ENCODE peak calls at places on chromosomes 5 and 9, in five cellular contexts. One of them, this sample, is unnamed.

GRCh38 chr9:86163503-86163902 is 64.1 kb upstream of the GOLM1 start:
- DNase-seq in SK-N-SH: no peak
- DNase-seq in HCT116: no peak
- DNase-seq in A549: no peak
- DNase-seq in GM12878: no peak
- DNase-seq in this sample: no peak

GRCh38 chr5:57577432-57578175 is 95.0 kb upstream of the ACTBL2 start:
- DNase-seq in SK-N-SH: no peak
- DNase-seq in A549: no peak
- DNase-seq in GM12878: no peak
- DNase-seq in HCT116: no peak
- DNase-seq in this sample: no peak

GRCh38 chr9:129838707-129839259 is 3.5 kb downstream of the USP20 start:
- DNase-seq in A549: no peak
- DNase-seq in GM12878: no peak
- DNase-seq in HCT116: no peak
- DNase-seq in SK-N-SH: no peak
- DNase-seq in this sample: no peak

GRCh38 chr9:131823701-131824146 is 83.8 kb upstream of the RAPGEF1 start:
- DNase-seq in SK-N-SH: no peak
- DNase-seq in GM12878: no peak
- DNase-seq in A549: no peak
- DNase-seq in HCT116: no peak
- DNase-seq in this sample: no peak

GRCh38 chr5:141681695-141682641 is at the start of gene ARAP3:
- DNase-seq in HCT116: peak; percentile 40
- DNase-seq in GM12878: no peak
- DNase-seq in SK-N-SH: peak; percentile 91
- DNase-seq in A549: peak; percentile 69
- DNase-seq in this sample: peak; percentile 85

GRCh38 chr9:34744295-34745221 is 34.6 kb upstream of the CCL21 start:
- DNase-seq in A549: no peak
- DNase-seq in HCT116: peak; percentile 35
- DNase-seq in GM12878: no peak
- DNase-seq in SK-N-SH: no peak
- DNase-seq in this sample: no peak

GRCh38 chr9:105385372-105385985 is 62.4 kb upstream of the FSD1L start:
- DNase-seq in HCT116: no peak
- DNase-seq in A549: no peak
- DNase-seq in SK-N-SH: no peak
- DNase-seq in GM12878: peak; percentile 27
- DNase-seq in this sample: peak; percentile 27

GRCh38 chr5:93433422-93433821 is 147.6 kb downstream of the NR2F1-AS1 start:
- DNase-seq in SK-N-SH: no peak
- DNase-seq in GM12878: no peak
- DNase-seq in A549: no peak
- DNase-seq in HCT116: no peak
- DNase-seq in this sample: no peak

GRCh38 chr5:149380466-149381121 is 1.5 kb upstream of the IL17B start:
- DNase-seq in HCT116: no peak
- DNase-seq in SK-N-SH: no peak
- DNase-seq in A549: no peak
- DNase-seq in GM12878: no peak
- DNase-seq in this sample: no peak

GRCh38 chr9:104027295-104027694 is 66.8 kb upstream of the SMC2 start:
- DNase-seq in HCT116: no peak
- DNase-seq in GM12878: peak; percentile 7
- DNase-seq in A549: no peak
- DNase-seq in SK-N-SH: no peak
- DNase-seq in this sample: no peak

GRCh38 chr5:123091988-123092583 is 3.0 kb downstream of the PRDM6 start:
- DNase-seq in HCT116: no peak
- DNase-seq in A549: no peak
- DNase-seq in SK-N-SH: no peak
- DNase-seq in GM12878: no peak
- DNase-seq in this sample: no peak

GRCh38 chr5:34751807-34752736 is 86.9 kb upstream of the TTC23L start:
- DNase-seq in GM12878: no peak
- DNase-seq in SK-N-SH: no peak
- DNase-seq in HCT116: no peak
- DNase-seq in A549: no peak
- DNase-seq in this sample: peak; percentile 44

GRCh38 chr5:95845401-95845800 is 22.9 kb upstream of the GLRX start:
- DNase-seq in A549: no peak
- DNase-seq in GM12878: no peak
- DNase-seq in SK-N-SH: no peak
- DNase-seq in HCT116: no peak
- DNase-seq in this sample: no peak

GRCh38 chr5:73448072-73448432 is 525 bp downstream of the FOXD1 start:
- DNase-seq in A549: no peak
- DNase-seq in HCT116: no peak
- DNase-seq in SK-N-SH: peak; percentile 57
- DNase-seq in GM12878: no peak
- DNase-seq in this sample: peak; percentile 51

GRCh38 chr5:73446631-73447233 is 1.8 kb downstream of the FOXD1 start:
- DNase-seq in HCT116: no peak
- DNase-seq in A549: no peak
- DNase-seq in SK-N-SH: no peak
- DNase-seq in GM12878: no peak
- DNase-seq in this sample: peak; percentile 52

GRCh38 chr5:73448451-73449136 is at the start of gene FOXD1:
- DNase-seq in GM12878: no peak
- DNase-seq in HCT116: peak; percentile 92
- DNase-seq in SK-N-SH: peak; percentile 80
- DNase-seq in A549: peak; percentile 77
- DNase-seq in this sample: peak; percentile 91

GRCh38 chr5:73445708-73446630 is 2.6 kb downstream of the FOXD1 start:
- DNase-seq in SK-N-SH: no peak
- DNase-seq in HCT116: no peak
- DNase-seq in GM12878: no peak
- DNase-seq in A549: no peak
- DNase-seq in this sample: no peak

GRCh38 chr5:73447234-73448071 is 1.1 kb downstream of the FOXD1 start:
- DNase-seq in A549: no peak
- DNase-seq in HCT116: no peak
- DNase-seq in SK-N-SH: peak; percentile 77
- DNase-seq in GM12878: no peak
- DNase-seq in this sample: peak; percentile 66
- TF ChIP-seq REST in A549: no peak
- TF ChIP-seq REST in HCT116: no peak
- TF ChIP-seq REST in SK-N-SH: no peak
- TF ChIP-seq REST in GM12878: no peak
- TF ChIP-seq REST in this sample: no peak

GRCh38 chr5:2286250-2286649 is 403.5 kb upstream of the IRX4 start:
- DNase-seq in HCT116: no peak
- DNase-seq in SK-N-SH: no peak
- DNase-seq in GM12878: no peak
- DNase-seq in A549: no peak
- DNase-seq in this sample: no peak
- TF ChIP-seq CTCF in HCT116: no peak
- TF ChIP-seq CTCF in SK-N-SH: no peak
- TF ChIP-seq CTCF in GM12878: no peak
- TF ChIP-seq CTCF in A549: no peak
- TF ChIP-seq CTCF in this sample: no peak

DNA sequence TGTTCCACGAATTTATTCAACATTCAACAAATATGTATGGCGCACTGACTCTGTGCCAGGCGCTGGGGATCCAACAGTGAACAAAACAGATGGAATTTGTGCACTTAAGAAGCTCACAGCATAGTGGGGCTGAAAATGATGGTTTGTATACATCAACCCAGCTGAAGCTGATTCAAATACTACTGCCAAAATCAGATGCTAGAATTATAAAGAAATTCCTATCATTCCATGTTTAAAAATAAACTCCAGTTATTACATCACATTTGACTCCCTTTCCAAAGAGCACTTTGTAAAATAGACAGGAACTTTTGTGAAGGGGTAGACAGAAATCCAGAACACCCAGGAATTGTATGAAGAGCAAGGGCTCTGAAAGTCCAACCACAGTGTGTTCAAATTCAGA is 54.1 kb downstream of the ZNF608 start:
- DNase-seq in SK-N-SH: no peak
- DNase-seq in A549: no peak
- DNase-seq in HCT116: no peak
- DNase-seq in GM12878: no peak
- DNase-seq in this sample: no peak
- TF ChIP-seq REST in SK-N-SH: no peak
- TF ChIP-seq REST in A549: no peak
- TF ChIP-seq REST in HCT116: no peak
- TF ChIP-seq REST in GM12878: no peak
- TF ChIP-seq REST in this sample: no peak

DNA sequence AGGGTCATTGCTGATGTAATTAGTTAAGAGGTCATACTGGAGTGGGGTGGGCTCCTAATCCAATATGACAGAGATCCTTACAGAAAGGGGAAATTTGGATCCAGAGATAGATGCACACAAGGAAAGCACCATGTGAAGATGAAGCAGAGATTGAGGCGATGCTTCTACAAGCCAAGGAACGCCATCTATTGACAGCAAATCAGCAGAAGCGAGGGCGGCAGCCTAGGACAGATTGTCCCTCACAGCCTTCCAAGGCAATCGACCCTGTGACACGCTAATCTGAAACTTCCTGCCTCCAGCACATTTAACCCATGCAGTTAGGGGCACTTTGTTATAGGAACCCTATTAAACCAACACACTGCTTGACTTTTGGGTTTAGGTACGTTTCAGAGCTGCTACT is 285.1 kb upstream of the DAP start:
- DNase-seq in GM12878: no peak
- DNase-seq in SK-N-SH: no peak
- DNase-seq in HCT116: no peak
- DNase-seq in A549: no peak
- DNase-seq in this sample: peak; percentile 43
- TF ChIP-seq CTCF in GM12878: peak; percentile 61
- TF ChIP-seq CTCF in SK-N-SH: peak; percentile 9
- TF ChIP-seq CTCF in HCT116: no peak
- TF ChIP-seq CTCF in A549: peak; percentile 21
- TF ChIP-seq CTCF in this sample: peak; percentile 78

GRCh38 chr9:135158572-135158937 is 71.1 kb downstream of the OLFM1 start:
- DNase-seq in SK-N-SH: no peak
- DNase-seq in GM12878: no peak
- DNase-seq in A549: no peak
- DNase-seq in HCT116: no peak
- DNase-seq in this sample: no peak
- TF ChIP-seq REST in SK-N-SH: no peak
- TF ChIP-seq REST in GM12878: no peak
- TF ChIP-seq REST in A549: no peak
- TF ChIP-seq REST in HCT116: no peak
- TF ChIP-seq REST in this sample: no peak

DNA sequence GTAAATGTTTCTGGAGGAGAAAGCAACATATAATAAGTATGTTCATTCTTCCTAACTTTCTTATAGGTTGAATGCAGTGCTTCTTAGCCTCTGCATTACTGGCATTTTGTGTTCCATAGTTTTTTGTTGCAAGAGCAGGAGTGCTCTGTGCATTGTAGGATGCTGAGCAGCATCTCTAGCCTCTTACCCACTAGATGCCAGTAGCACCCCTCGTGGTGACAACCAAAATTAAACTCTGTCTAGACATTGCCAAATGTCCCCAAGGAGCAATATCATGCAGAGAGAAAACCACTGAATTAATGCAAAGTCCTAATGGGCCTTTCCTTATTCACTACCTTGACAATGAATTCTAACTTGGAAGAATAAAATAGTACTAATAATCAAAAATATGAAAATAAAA is 147.0 kb downstream of the GLIS3 start:
- DNase-seq in SK-N-SH: no peak
- DNase-seq in GM12878: no peak
- DNase-seq in HCT116: no peak
- DNase-seq in A549: no peak
- DNase-seq in this sample: no peak
- TF ChIP-seq CTCF in SK-N-SH: peak; percentile 12
- TF ChIP-seq CTCF in GM12878: no peak
- TF ChIP-seq CTCF in HCT116: peak; percentile 6
- TF ChIP-seq CTCF in A549: peak; percentile 24
- TF ChIP-seq CTCF in this sample: no peak

GRCh38 chr9:116156621-116157314 is 3.2 kb downstream of the PAPPA start:
- DNase-seq in HCT116: no peak
- DNase-seq in GM12878: no peak
- DNase-seq in SK-N-SH: peak; percentile 44
- DNase-seq in A549: peak; percentile 72
- DNase-seq in this sample: peak; percentile 74
- TF ChIP-seq REST in HCT116: no peak
- TF ChIP-seq REST in GM12878: no peak
- TF ChIP-seq REST in SK-N-SH: no peak
- TF ChIP-seq REST in A549: no peak
- TF ChIP-seq REST in this sample: no peak

GRCh38 chr9:117869287-117869686 is 165.1 kb downstream of the TLR4 start:
- DNase-seq in A549: no peak
- DNase-seq in SK-N-SH: no peak
- DNase-seq in HCT116: no peak
- DNase-seq in GM12878: no peak
- DNase-seq in this sample: no peak
- TF ChIP-seq CTCF in A549: no peak
- TF ChIP-seq CTCF in SK-N-SH: no peak
- TF ChIP-seq CTCF in HCT116: no peak
- TF ChIP-seq CTCF in GM12878: peak; percentile 28
- TF ChIP-seq CTCF in this sample: peak; percentile 54

GRCh38 chr9:85108806-85109205 is 439.3 kb downstream of the NTRK2 start:
- DNase-seq in SK-N-SH: no peak
- DNase-seq in HCT116: no peak
- DNase-seq in GM12878: no peak
- DNase-seq in A549: no peak
- DNase-seq in this sample: no peak
- TF ChIP-seq REST in SK-N-SH: no peak
- TF ChIP-seq REST in HCT116: no peak
- TF ChIP-seq REST in GM12878: no peak
- TF ChIP-seq REST in A549: no peak
- TF ChIP-seq REST in this sample: no peak

GRCh38 chr5:145678255-145678654 is 156.9 kb downstream of the PRELID2 start:
- DNase-seq in HCT116: no peak
- DNase-seq in SK-N-SH: no peak
- DNase-seq in A549: no peak
- DNase-seq in GM12878: no peak
- DNase-seq in this sample: no peak

GRCh38 chr5:145681686-145682085 is 153.5 kb downstream of the PRELID2 start:
- DNase-seq in GM12878: peak; percentile 32
- DNase-seq in A549: peak; percentile 71
- DNase-seq in SK-N-SH: peak; percentile 51
- DNase-seq in HCT116: peak; percentile 75
- DNase-seq in this sample: peak; percentile 79

GRCh38 chr5:145680744-145681143 is 154.4 kb downstream of the PRELID2 start:
- DNase-seq in GM12878: no peak
- DNase-seq in HCT116: no peak
- DNase-seq in A549: no peak
- DNase-seq in SK-N-SH: no peak
- DNase-seq in this sample: no peak

GRCh38 chr5:145681216-145681615 is 153.9 kb downstream of the PRELID2 start:
- DNase-seq in HCT116: no peak
- DNase-seq in A549: no peak
- DNase-seq in GM12878: no peak
- DNase-seq in SK-N-SH: no peak
- DNase-seq in this sample: no peak

DNA sequence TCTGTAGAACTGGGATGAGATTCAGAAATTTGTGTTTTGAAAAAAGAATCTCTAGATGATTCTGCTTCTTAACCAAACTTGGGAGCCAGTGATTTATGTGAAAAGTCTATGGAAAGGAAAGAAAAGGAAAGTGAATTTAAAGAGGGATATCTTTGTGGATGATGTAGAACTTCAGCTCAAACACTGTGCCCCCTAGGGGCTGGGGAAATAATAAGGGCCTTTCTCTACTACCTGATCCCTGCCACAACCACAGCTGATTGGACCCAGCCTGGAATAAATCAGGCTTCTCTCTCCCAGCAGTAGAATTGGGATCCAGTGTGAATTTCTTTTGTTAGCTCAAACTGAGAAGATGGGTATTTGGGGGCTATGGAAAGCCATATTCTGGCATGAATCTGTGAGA is 155.0 kb downstream of the PRELID2 start:
- DNase-seq in SK-N-SH: no peak
- DNase-seq in HCT116: no peak
- DNase-seq in GM12878: no peak
- DNase-seq in A549: peak; percentile 11
- DNase-seq in this sample: peak; percentile 72
- TF ChIP-seq CTCF in SK-N-SH: peak; percentile 9
- TF ChIP-seq CTCF in HCT116: peak; percentile 41
- TF ChIP-seq CTCF in GM12878: peak; percentile 13
- TF ChIP-seq CTCF in A549: peak; percentile 30
- TF ChIP-seq CTCF in this sample: peak; percentile 67

This sample was measured in GM23338.